ENCODE peak calls at places on chromosomes 4 and X, in seven cellular contexts. J is spleen; I is astrocyte; S is naive thymus-derived CD4-positive, alpha-beta T cell; Q is A673; M is cardiac muscle cell; D is dorsolateral prefrontal cortex. X is an unnamed sample.

GRCh38 chr4:28523791-28524190 is 1663.2 kb downstream of the STIM2 start:
- DNase-seq in J (no peak), I (no peak), S (no peak), Q (no peak), M (no peak), D (no peak), X (no peak)

GRCh38 chrX:16320765-16321355 is 153.6 kb downstream of the MAGEB17 start:
- DNase-seq in J (no peak), I (peak; percentile 71), S (no peak), Q (no peak), M (no peak), D (no peak), X (no peak)

GRCh38 chrX:107565916-107566602 is 62.3 kb upstream of the PRPS1 start:
- DNase-seq in J (no peak), I (peak; percentile 79), S (no peak), Q (peak; percentile 5), M (peak; percentile 82), D (no peak), X (peak; percentile 78)

GRCh38 chrX:25019707-25020390 is 4.1 kb upstream of the ARX start:
- DNase-seq in J (no peak), I (no peak), S (no peak), Q (no peak), M (no peak), D (no peak), X (no peak)

GRCh38 chr4:113145519-113146291 is 96.3 kb downstream of the ANK2 start:
- DNase-seq in J (no peak), I (no peak), S (no peak), Q (no peak), M (peak; percentile 87), D (no peak), X (peak; percentile 77)

GRCh38 chr4:110306363-110306762 is 107.9 kb upstream of the ELOVL6 start:
- DNase-seq in J (no peak), I (peak; percentile 81), S (no peak), Q (no peak), M (no peak), D (no peak), X (no peak)

GRCh38 chr4:87718221-87718620 is 68.1 kb downstream of the DMP1 start:
- DNase-seq in J (no peak), I (no peak), S (no peak), Q (no peak), M (no peak), D (no peak), X (no peak)

GRCh38 chrX:105226499-105226898 is 6.0 kb upstream of the TEX13A start:
- DNase-seq in J (no peak), I (no peak), S (no peak), Q (no peak), M (no peak), D (no peak), X (peak; percentile 46)

GRCh38 chrX:46782034-46782433 is 23.1 kb upstream of the SLC9A7 start:
- DNase-seq in J (no peak), I (no peak), S (no peak), Q (no peak), M (no peak), D (no peak), X (no peak)

GRCh38 chr4:1823545-1823932 is 30.4 kb downstream of the FGFR3 start:
- DNase-seq in J (no peak), I (no peak), S (no peak), Q (no peak), M (no peak), D (no peak), X (no peak)

GRCh38 chr4:81688085-81688484 is 216.4 kb upstream of the RASGEF1B start:
- DNase-seq in J (no peak), I (no peak), S (peak; percentile 22), Q (no peak), M (no peak), D (no peak), X (peak; percentile 38)

GRCh38 chr4:7829687-7830580 is 109.7 kb downstream of the AFAP1 start:
- DNase-seq in J (no peak), I (no peak), S (no peak), Q (no peak), M (no peak), D (no peak), X (no peak)

GRCh38 chr4:90357117-90357710 is 230.0 kb downstream of the CCSER1 start:
- DNase-seq in J (no peak), I (peak; percentile 69), S (no peak), Q (peak; percentile 39), M (peak; percentile 69), D (no peak), X (peak; percentile 74)

GRCh38 chr4:138494931-138495330 is 252.8 kb upstream of the SLC7A11 start:
- DNase-seq in J (no peak), I (no peak), S (no peak), Q (peak; percentile 86), M (peak; percentile 16), D (peak; percentile 43), X (peak; percentile 80)

GRCh38 chr4:87949961-87950360 is 25.6 kb upstream of the SPP1 start:
- DNase-seq in J (no peak), I (peak; percentile 63), S (no peak), Q (peak; percentile 5), M (no peak), D (no peak), X (no peak)

GRCh38 chrX:101260435-101260834 is 30.7 kb downstream of the TAF7L start:
- DNase-seq in J (no peak), I (no peak), S (no peak), Q (no peak), M (peak; percentile 10), D (no peak), X (peak; percentile 52)

GRCh38 chr4:65654976-65655375 is 15.3 kb downstream of the EPHA5 start:
- DNase-seq in J (no peak), I (no peak), S (no peak), Q (no peak), M (no peak), D (no peak), X (no peak)

GRCh38 chrX:55758033-55758432 is 40.5 kb downstream of the RRAGB start:
- DNase-seq in J (no peak), I (peak; percentile 44), S (no peak), Q (no peak), M (no peak), D (no peak), X (no peak)

GRCh38 chr4:138609943-138610350 is 367.8 kb upstream of the SLC7A11 start:
- DNase-seq in J (no peak), I (peak; percentile 93), S (no peak), Q (no peak), M (no peak), D (no peak), X (no peak)

GRCh38 chr4:1112174-1112820 is 1.1 kb downstream of the RNF212 start:
- DNase-seq in J (no peak), I (no peak), S (no peak), Q (no peak), M (no peak), D (no peak), X (peak; percentile 22)

GRCh38 chr4:68905598-68906237 is 45.9 kb downstream of the UGT2A3 start:
- DNase-seq in J (no peak), I (peak; percentile 19), S (no peak), Q (no peak), M (no peak), D (no peak), X (peak; percentile 90)

GRCh38 chrX:77899081-77899828 is at the start of gene COX7B:
- DNase-seq in J (no peak), I (peak; percentile 89), S (peak; percentile 93), Q (peak; percentile 96), M (peak; percentile 93), D (no peak), X (peak; percentile 96)

GRCh38 chr4:632391-632790 is 7.0 kb downstream of the PDE6B start:
- DNase-seq in J (peak; percentile 51), I (no peak), S (no peak), Q (no peak), M (no peak), D (peak; percentile 16), X (no peak)

GRCh38 chrX:100408643-100409315 is 1.3 kb downstream of the PCDH19 start:
- DNase-seq in J (no peak), I (no peak), S (no peak), Q (no peak), M (peak; percentile 35), D (no peak), X (peak; percentile 36)

GRCh38 chr4:95546866-95547707 is 1.7 kb downstream of the UNC5C start:
- DNase-seq in J (no peak), I (no peak), S (no peak), Q (no peak), M (peak; percentile 43), D (no peak), X (peak; percentile 53)

GRCh38 chrX:39397561-39398200 is 596.4 kb downstream of the MID1IP1 start:
- DNase-seq in J (no peak), I (no peak), S (no peak), Q (no peak), M (no peak), D (no peak), X (no peak)

GRCh38 chr4:76755756-76756155 is 142.2 kb downstream of the SOWAHB start:
- DNase-seq in J (no peak), I (peak; percentile 51), S (no peak), Q (no peak), M (no peak), D (no peak), X (no peak)
- H3K27me3 ChIP-seq in J (no peaks in the 10 kb centered on the region), I (no peaks in the 10 kb centered on the region), S (no peaks in the 10 kb centered on the region), Q (no peaks in the 10 kb centered on the region), M (no peaks in the 10 kb centered on the region), D (no peaks in the 10 kb centered on the region), X (no peaks in the 10 kb centered on the region)

GRCh38 chrX:68889244-68889643 is 60.4 kb downstream of the EFNB1 start:
- DNase-seq in J (no peak), I (no peak), S (no peak), Q (no peak), M (no peak), D (no peak), X (no peak)
- H3K27me3 ChIP-seq in J (no peaks in the 10 kb centered on the region), I (peaks cover 2% of the 10 kb centered on the region), S (no peaks in the 10 kb centered on the region), Q (peaks cover 11% of the 10 kb centered on the region), M (no peaks in the 10 kb centered on the region), D (no peaks in the 10 kb centered on the region), X (peaks cover 14% of the 10 kb centered on the region)

GRCh38 chr4:3725936-3726895 is 40.0 kb upstream of the ADRA2C start:
- DNase-seq in J (no peak), I (no peak), S (no peak), Q (no peak), M (no peak), D (no peak), X (peak; percentile 44)
- H3K27me3 ChIP-seq in J (no peaks in the 10 kb centered on the region), I (peaks cover 14% of the 10 kb centered on the region), S (no peaks in the 10 kb centered on the region), Q (no peaks in the 10 kb centered on the region), M (peaks cover 46% of the 10 kb centered on the region), D (peaks cover 70% of the 10 kb centered on the region), X (peaks cover 10% of the 10 kb centered on the region)

GRCh38 chrX:130995351-130995967 is 62.7 kb upstream of the ARHGAP36 start:
- DNase-seq in J (no peak), I (no peak), S (no peak), Q (no peak), M (peak; percentile 5), D (no peak), X (no peak)

GRCh38 chrX:130984782-130985181 is 73.4 kb upstream of the ARHGAP36 start:
- DNase-seq in J (no peak), I (no peak), S (no peak), Q (no peak), M (peak; percentile 6), D (no peak), X (no peak)

GRCh38 chrX:130994671-130995070 is 63.5 kb upstream of the ARHGAP36 start:
- DNase-seq in J (no peak), I (no peak), S (no peak), Q (peak; percentile 51), M (peak; percentile 72), D (no peak), X (peak; percentile 61)

DNA sequence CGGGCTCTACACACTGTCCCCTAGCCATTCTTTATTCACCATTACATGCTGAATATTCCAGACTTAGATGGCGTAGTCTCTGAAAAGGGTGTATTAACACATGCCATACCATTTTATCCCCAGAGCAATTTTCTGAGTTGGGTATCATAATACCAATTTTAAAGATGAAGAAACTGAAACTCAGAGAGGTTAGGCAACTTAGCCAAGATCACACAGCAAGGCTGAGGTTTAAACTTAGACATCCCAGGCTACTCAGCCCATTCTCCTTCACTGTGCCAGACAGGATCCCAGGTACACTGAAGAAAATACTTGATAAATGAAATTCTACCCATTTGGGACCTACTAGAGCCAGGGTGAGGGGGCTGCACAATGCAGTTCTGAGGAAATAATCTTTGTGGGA is 67.4 kb upstream of the ARHGAP36 start:
- DNase-seq in J (no peak), I (no peak), S (no peak), Q (no peak), M (no peak), D (no peak), X (no peak)
- H3K27me3 ChIP-seq in J (no peaks in the 10 kb centered on the region), I (no peaks in the 10 kb centered on the region), S (no peaks in the 10 kb centered on the region), Q (no peaks in the 10 kb centered on the region), M (no peaks in the 10 kb centered on the region), D (no peaks in the 10 kb centered on the region), X (no peaks in the 10 kb centered on the region)

X was measured in GM23338.